ENCODE peak calls at places on chromosomes 13 and 19, in five cellular contexts. T is GM13977; R is NCI-H526; M is CD8-positive, alpha-beta T cell; Z is activated CD4-positive, alpha-beta T cell treated with anti-CD3 and anti-CD28 coated beads, Interleukin-2, amount 10 ng/mL, durations not matched to agents 7 days and 5 days. A is an unnamed sample.
A peak's percentile ranks its signal among the peaks of the same experiment; 100 is the strongest.

GRCh38 chr19:18506101-18506534 is 15.8 kb downstream of the ELL start:
- DNase-seq in Z (no peak), T (no peak), R (no peak), M (no peak), A (no peak)

GRCh38 chr13:73158851-73159250 is 100.0 kb downstream of the KLF5 start:
- DNase-seq in R (no peak), Z (no peak), M (no peak), T (no peak), A (no peak)

GRCh38 chr13:42574435-42575311 is 721 bp downstream of the TNFSF11 start:
- DNase-seq in T (peak; percentile 84), M (peak; percentile 12), Z (peak; percentile 29), R (no peak), A (peak; percentile 58)

GRCh38 chr19:5823579-5824281 is 15.8 kb downstream of the FUT6 start:
- DNase-seq in T (no peak), M (no peak), Z (no peak), R (no peak), A (no peak)

GRCh38 chr19:18762125-18763023 is 28.7 kb downstream of the COMP start:
- DNase-seq in R (no peak), T (no peak), Z (no peak), M (no peak), A (no peak)

GRCh38 chr13:93951153-93951552 is 528.3 kb downstream of the DCT start:
- DNase-seq in Z (no peak), T (no peak), M (no peak), R (no peak), A (no peak)

GRCh38 chr19:41548954-41549688 is 26.8 kb upstream of the CEACAM21 start:
- DNase-seq in Z (peak; percentile 92), R (no peak), T (peak; percentile 55), M (peak; percentile 82), A (peak; percentile 90)

GRCh38 chr13:80477641-80478443 is 136.9 kb upstream of the SPRY2 start:
- DNase-seq in M (no peak), R (no peak), Z (no peak), T (no peak), A (no peak)

GRCh38 chr19:18507727-18508440 is 14.0 kb downstream of the ELL start:
- DNase-seq in M (no peak), T (no peak), R (no peak), Z (no peak), A (no peak)

GRCh38 chr19:4186087-4186993 is 3.9 kb downstream of the ANKRD24 start:
- DNase-seq in M (peak; percentile 84), R (peak; percentile 34), T (peak; percentile 87), Z (peak; percentile 88), A (peak; percentile 79)

GRCh38 chr19:43699506-43700367 is 16.1 kb upstream of the IRGC start:
- DNase-seq in T (no peak), R (no peak), Z (no peak), M (no peak), A (no peak)

GRCh38 chr13:46307554-46307953 is 79.5 kb downstream of the RUBCNL start:
- DNase-seq in Z (no peak), R (no peak), M (no peak), T (no peak), A (no peak)

GRCh38 chr19:31675187-31675913 is 326.1 kb upstream of the TSHZ3 start:
- DNase-seq in Z (no peak), R (no peak), T (no peak), M (no peak), A (no peak)

GRCh38 chr13:70128098-70128497 is 19.8 kb upstream of the KLHL1 start:
- DNase-seq in T (no peak), R (no peak), M (no peak), Z (no peak), A (no peak)

A was measured in GM12865.